ENCODE peak calls at places on chromosome 10, in nine cellular contexts. X is GOT3; U is endothelial cell; Z is ureter; J is stimulated activated CD4-positive, alpha-beta T cell treated with anti-CD3 and anti-CD28 coated beads, TNF-alpha, amount 100 ng/mL, for 4 hours; B is activated T-cell treated with anti-CD3 and anti-CD28 coated beads, Interleukin-2, amount 50 U/mL, for 72 hours; G is sciatic nerve; Q is Right ventricle myocardium superior; D is breast epithelium. M is an unnamed sample.

GRCh38 chr10:14532473-14533251 is 201.9 kb upstream of the FRMD4A start:
- DNase-seq in X (no peak), U (no peak), Z (no peak), J (no peak), B (no peak), G (no peak), Q (no peak), D (no peak), M (peak)

GRCh38 chr10:24339387-24339786 is 130.4 kb downstream of the KIAA1217 start:
- DNase-seq in X (no peak), U (no peak), Z (no peak), J (no peak), B (no peak), G (no peak), Q (no peak), D (no peak), M (no peak)

GRCh38 chr10:88090568-88091214 is 227.3 kb downstream of the PTEN start:
- DNase-seq in X (no peak), U (no peak), Z (no peak), J (no peak), B (peak), G (no peak), Q (no peak), D (no peak), M (no peak)

GRCh38 chr10:50538473-50539398 is 85.0 kb downstream of the SGMS1 start:
- DNase-seq in X (no peak), U (no peak), Z (no peak), J (no peak), B (peak), G (no peak), Q (no peak), D (no peak), M (peak)

GRCh38 chr10:23439920-23440875 is 1.3 kb downstream of the OTUD1 start:
- DNase-seq in X (no peak), U (peak), Z (peak), J (no peak), B (peak), G (peak), Q (peak), D (no peak), M (peak)

GRCh38 chr10:131698986-131699385 is 201.8 kb upstream of the PPP2R2D start:
- DNase-seq in X (no peak), U (no peak), Z (peak), J (no peak), B (no peak), G (peak), Q (no peak), D (no peak), M (no peak)

GRCh38 chr10:112335866-112336265 is 38.0 kb upstream of the ACSL5 start:
- DNase-seq in X (no peak), U (no peak), Z (no peak), J (no peak), B (no peak), G (no peak), Q (no peak), D (no peak), M (no peak)

GRCh38 chr10:97361050-97361901 is 26.7 kb upstream of the FRAT2 start:
- DNase-seq in X (no peak), U (no peak), Z (no peak), J (no peak), B (no peak), G (no peak), Q (peak), D (no peak), M (no peak)

GRCh38 chr10:81873932-81874816 is 820 bp upstream of the NRG3 start:
- DNase-seq in X (no peak), U (peak), Z (no peak), J (no peak), B (no peak), G (no peak), Q (peak), D (peak), M (peak)

GRCh38 chr10:113126506-113127192 is 176.6 kb downstream of the TCF7L2 start:
- DNase-seq in X (peak), U (peak), Z (peak), J (no peak), B (peak), G (peak), Q (peak), D (peak), M (peak)

GRCh38 chr10:62153191-62153590 is 115.5 kb downstream of the RTKN2 start:
- DNase-seq in X (no peak), U (no peak), Z (no peak), J (no peak), B (no peak), G (no peak), Q (no peak), D (no peak), M (peak)

GRCh38 chr10:51073461-51074237 is 638 bp upstream of the PRKG1 start:
- DNase-seq in X (no peak), U (peak), Z (no peak), J (no peak), B (no peak), G (peak), Q (peak), D (no peak), M (peak)

GRCh38 chr10:5584895-5585516 is 60.2 kb downstream of the CALML3 start:
- DNase-seq in X (no peak), U (no peak), Z (no peak), J (no peak), B (no peak), G (no peak), Q (no peak), D (no peak), M (no peak)

GRCh38 chr10:122296363-122297120 is 25.4 kb downstream of the BTBD16 start:
- DNase-seq in X (no peak), U (no peak), Z (no peak), J (no peak), B (no peak), G (no peak), Q (no peak), D (no peak), M (no peak)

GRCh38 chr10:89165923-89166322 is 41.2 kb downstream of the CH25H start:
- DNase-seq in X (no peak), U (no peak), Z (no peak), J (no peak), B (no peak), G (no peak), Q (no peak), D (no peak), M (no peak)

GRCh38 chr10:6202684-6203330 is at the start of gene PFKFB3:
- DNase-seq in X (peak), U (peak), Z (peak), J (peak), B (peak), G (peak), Q (peak), D (peak), M (peak)

GRCh38 chr10:17088118-17088806 is 41.3 kb downstream of the CUBN start:
- DNase-seq in X (no peak), U (no peak), Z (no peak), J (no peak), B (no peak), G (no peak), Q (no peak), D (no peak), M (no peak)

GRCh38 chr10:56763090-56763489 is 402.0 kb upstream of the ZWINT start:
- DNase-seq in X (no peak), U (no peak), Z (no peak), J (no peak), B (no peak), G (no peak), Q (peak), D (no peak), M (no peak)

GRCh38 chr10:84415539-84416244 is 87.3 kb downstream of the CCSER2 start:
- DNase-seq in X (no peak), U (no peak), Z (no peak), J (no peak), B (no peak), G (no peak), Q (no peak), D (no peak), M (peak)

GRCh38 chr10:79158004-79158340 is 89.2 kb downstream of the ZMIZ1 start:
- DNase-seq in X (no peak), U (no peak), Z (no peak), J (no peak), B (no peak), G (no peak), Q (no peak), D (no peak), M (no peak)

GRCh38 chr10:51685768-51686167 is 13.6 kb downstream of the CSTF2T start:
- DNase-seq in X (no peak), U (no peak), Z (no peak), J (no peak), B (no peak), G (no peak), Q (no peak), D (no peak), M (no peak)

GRCh38 chr10:91071786-91072185 is 148.7 kb upstream of the PCGF5 start:
- DNase-seq in X (no peak), U (no peak), Z (no peak), J (no peak), B (no peak), G (no peak), Q (no peak), D (no peak), M (no peak)

GRCh38 chr10:117680611-117681010 is 138.1 kb downstream of the EMX2 start:
- DNase-seq in X (no peak), U (no peak), Z (no peak), J (no peak), B (no peak), G (no peak), Q (no peak), D (no peak), M (no peak)

GRCh38 chr10:88820990-88821389 is 18.5 kb downstream of the LIPM start:
- DNase-seq in X (no peak), U (no peak), Z (no peak), J (no peak), B (no peak), G (no peak), Q (no peak), D (no peak), M (no peak)

GRCh38 chr10:72027498-72027897 is 60.9 kb downstream of the SPOCK2 start:
- DNase-seq in X (no peak), U (no peak), Z (no peak), J (no peak), B (no peak), G (no peak), Q (no peak), D (no peak), M (no peak)

GRCh38 chr10:70101668-70102067 is 31.0 kb downstream of the AIFM2 start:
- DNase-seq in X (no peak), U (no peak), Z (no peak), J (no peak), B (no peak), G (no peak), Q (no peak), D (no peak), M (no peak)

GRCh38 chr10:77391605-77392235 is 245.9 kb downstream of the KCNMA1 start:
- DNase-seq in X (no peak), U (peak), Z (peak), J (no peak), B (peak), G (peak), Q (peak), D (peak), M (peak)

GRCh38 chr10:71767420-71768035 is 5.8 kb downstream of the VSIR start:
- DNase-seq in X (no peak), U (peak), Z (no peak), J (no peak), B (no peak), G (no peak), Q (peak), D (no peak), M (no peak)

GRCh38 chr10:50470345-50470744 is 153.4 kb downstream of the SGMS1 start:
- DNase-seq in X (no peak), U (peak), Z (no peak), J (no peak), B (no peak), G (no peak), Q (no peak), D (no peak), M (no peak)

GRCh38 chr10:122073508-122073907 is 84.5 kb downstream of the TACC2 start:
- DNase-seq in X (no peak), U (no peak), Z (no peak), J (no peak), B (no peak), G (peak), Q (no peak), D (peak), M (no peak)

GRCh38 chr10:80204801-80205477 is 398 bp downstream of the ANXA11 start:
- DNase-seq in X (no peak), U (peak), Z (peak), J (no peak), B (peak), G (peak), Q (peak), D (no peak), M (peak)

GRCh38 chr10:15254808-15255655 is 86.5 kb upstream of the NMT2 start:
- DNase-seq in X (no peak), U (peak), Z (no peak), J (no peak), B (peak), G (no peak), Q (no peak), D (no peak), M (peak)

GRCh38 chr10:91009121-91009520 is 88.2 kb upstream of the ANKRD1 start:
- DNase-seq in X (no peak), U (no peak), Z (no peak), J (no peak), B (no peak), G (no peak), Q (no peak), D (no peak), M (no peak)

GRCh38 chr10:28800144-28800543 is 122.8 kb downstream of the BAMBI start:
- DNase-seq in X (no peak), U (no peak), Z (no peak), J (no peak), B (no peak), G (no peak), Q (no peak), D (no peak), M (no peak)

GRCh38 chr10:80580811-80581468 is 43.2 kb downstream of the SH2D4B start:
- DNase-seq in X (no peak), U (no peak), Z (no peak), J (no peak), B (no peak), G (no peak), Q (no peak), D (no peak), M (no peak)

GRCh38 chr10:88282876-88283275 is 300.2 kb downstream of the RNLS start:
- DNase-seq in X (no peak), U (no peak), Z (no peak), J (no peak), B (no peak), G (no peak), Q (no peak), D (no peak), M (no peak)

GRCh38 chr10:70675496-70676161 is 3.3 kb downstream of the ADAMTS14 start:
- DNase-seq in X (no peak), U (no peak), Z (no peak), J (no peak), B (no peak), G (no peak), Q (no peak), D (no peak), M (no peak)